ENCODE peak calls at places on chromosomes 13 and 19, in four cellular contexts. One of them, this sample, is unnamed.

GRCh38 chr19:40553885-40554857 is 22.5 kb upstream of the SHKBP1 start:
- DNase-seq in EL: no peak
- DNase-seq in iPS DF 19.7: no peak
- DNase-seq in IMR-90: no peak
- DNase-seq in this sample: no peak

GRCh38 chr19:32750441-32751055 is 31.0 kb downstream of the TDRD12 start:
- DNase-seq in EL: no peak
- DNase-seq in IMR-90: no peak
- DNase-seq in iPS DF 19.7: no peak
- DNase-seq in this sample: no peak

GRCh38 chr19:10861118-10861651 is 10.2 kb upstream of the CARM1 start:
- DNase-seq in EL: peak; percentile 58
- DNase-seq in IMR-90: no peak
- DNase-seq in iPS DF 19.7: no peak
- DNase-seq in this sample: no peak

GRCh38 chr13:93521307-93521706 is 294.7 kb downstream of the GPC6 start:
- DNase-seq in EL: no peak
- DNase-seq in iPS DF 19.7: no peak
- DNase-seq in IMR-90: no peak
- DNase-seq in this sample: no peak

GRCh38 chr13:23378009-23378632 is 55.4 kb downstream of the SACS start:
- DNase-seq in IMR-90: peak; percentile 99
- DNase-seq in iPS DF 19.7: no peak
- DNase-seq in EL: peak; percentile 98
- DNase-seq in this sample: no peak

GRCh38 chr19:5085566-5085965 is 116.7 kb downstream of the KDM4B start:
- DNase-seq in iPS DF 19.7: no peak
- DNase-seq in IMR-90: no peak
- DNase-seq in EL: no peak
- DNase-seq in this sample: no peak

GRCh38 chr19:18833141-18833476 is 1.4 kb downstream of the UPF1 start:
- DNase-seq in iPS DF 19.7: no peak
- DNase-seq in EL: no peak
- DNase-seq in IMR-90: no peak
- DNase-seq in this sample: no peak

GRCh38 chr19:23002690-23003422 is at the start of gene ZNF728:
- DNase-seq in IMR-90: no peak
- DNase-seq in EL: no peak
- DNase-seq in iPS DF 19.7: no peak
- DNase-seq in this sample: peak; percentile 35

GRCh38 chr19:46213156-46213555 is 16.4 kb upstream of the IGFL1 start:
- DNase-seq in IMR-90: no peak
- DNase-seq in iPS DF 19.7: no peak
- DNase-seq in EL: no peak
- DNase-seq in this sample: no peak

GRCh38 chr19:16890461-16891184 is 1.8 kb downstream of the F2RL3 start:
- DNase-seq in IMR-90: no peak
- DNase-seq in EL: no peak
- DNase-seq in iPS DF 19.7: no peak
- DNase-seq in this sample: no peak

GRCh38 chr13:40401911-40402776 is 264.3 kb downstream of the FOXO1 start:
- DNase-seq in EL: peak; percentile 97
- DNase-seq in iPS DF 19.7: no peak
- DNase-seq in IMR-90: peak; percentile 92
- DNase-seq in this sample: peak; percentile 85

GRCh38 chr19:7482584-7483439 is 6.0 kb downstream of the PEX11G start:
- DNase-seq in IMR-90: no peak
- DNase-seq in iPS DF 19.7: no peak
- DNase-seq in EL: no peak
- DNase-seq in this sample: no peak

GRCh38 chr19:29497686-29498436 is 27.9 kb upstream of the VSTM2B start:
- DNase-seq in EL: no peak
- DNase-seq in iPS DF 19.7: no peak
- DNase-seq in IMR-90: no peak
- DNase-seq in this sample: no peak

GRCh38 chr19:49767967-49768581 is 1.3 kb downstream of the AP2A1 start:
- DNase-seq in IMR-90: no peak
- DNase-seq in iPS DF 19.7: no peak
- DNase-seq in EL: no peak
- DNase-seq in this sample: no peak

GRCh38 chr19:38061294-38061693 is 154.3 kb downstream of the SIPA1L3 start:
- DNase-seq in iPS DF 19.7: no peak
- DNase-seq in IMR-90: peak; percentile 95
- DNase-seq in EL: peak; percentile 92
- DNase-seq in this sample: no peak

GRCh38 chr19:38862321-38863059 is 12.7 kb upstream of the HNRNPL start:
- DNase-seq in EL: peak; percentile 30
- DNase-seq in IMR-90: no peak
- DNase-seq in iPS DF 19.7: no peak
- DNase-seq in this sample: peak; percentile 78

GRCh38 chr19:58557253-58558065 is 952 bp downstream of the UBE2M start:
- DNase-seq in IMR-90: no peak
- DNase-seq in iPS DF 19.7: no peak
- DNase-seq in EL: no peak
- DNase-seq in this sample: no peak

GRCh38 chr19:50537769-50538230 is 24.1 kb upstream of the ASPDH start:
- DNase-seq in EL: peak; percentile 79
- DNase-seq in IMR-90: peak; percentile 71
- DNase-seq in iPS DF 19.7: peak; percentile 90
- DNase-seq in this sample: no peak

This sample was measured in gastrocnemius medialis.